ENCODE peak calls at places on chromosome 19, in five cellular contexts. F is activated naive CD8-positive, alpha-beta T cell treated with anti-CD3 and anti-CD28 coated beads, Interleukin-2, amount 50 U/mL, for 24 hours; D is stimulated activated CD4-positive, alpha-beta T cell treated with anti-CD3 and anti-CD28 coated beads, TNF-alpha, amount 100 ng/mL, for 24 hours; Q is lung; X is T-helper 9 cell. B is an unnamed sample.

GRCh38 chr19:31334101-31334848 is 15.0 kb downstream of the TSHZ3 start:
- DNase-seq in F (no peak), D (no peak), Q (no peak), X (no peak), B (no peak)

GRCh38 chr19:10346509-10346908 is 7.1 kb upstream of the ICAM3 start:
- DNase-seq in F (no peak), D (no peak), Q (peak), X (no peak), B (no peak)

GRCh38 chr19:55487884-55488687 is at the start of gene SSC5D:
- DNase-seq in F (no peak), D (no peak), Q (no peak), X (no peak), B (no peak)

GRCh38 chr19:16374436-16374835 is 49.8 kb downstream of the KLF2 start:
- DNase-seq in F (no peak), D (no peak), Q (no peak), X (no peak), B (no peak)

GRCh38 chr19:1173845-1174809 is at the start of gene SBNO2:
- DNase-seq in F (peak), D (peak), Q (peak), X (peak), B (peak)

GRCh38 chr19:46180701-46181385 is 32.8 kb downstream of the IGFL2 start:
- DNase-seq in F (no peak), D (no peak), Q (no peak), X (no peak), B (no peak)

GRCh38 chr19:48502720-48503018 is 9.0 kb downstream of the LMTK3 start:
- DNase-seq in F (no peak), D (no peak), Q (no peak), X (no peak), B (no peak)

GRCh38 chr19:54164369-54165068 is 5.0 kb upstream of the LENG1 start:
- DNase-seq in F (peak), D (peak), Q (peak), X (peak), B (no peak)

GRCh38 chr19:6828698-6829633 is 56.5 kb downstream of the VAV1 start:
- DNase-seq in F (peak), D (no peak), Q (no peak), X (no peak), B (no peak)

GRCh38 chr19:3434630-3435553 is 45.4 kb downstream of the SMIM24 start:
- DNase-seq in F (peak), D (peak), Q (peak), X (peak), B (peak)

GRCh38 chr19:47483200-47483599 is 819 bp downstream of the KPTN start:
- DNase-seq in F (no peak), D (no peak), Q (no peak), X (no peak), B (no peak)

GRCh38 chr19:3551808-3552095 is 5.6 kb downstream of the MFSD12 start:
- DNase-seq in F (no peak), D (no peak), Q (no peak), X (no peak), B (no peak)

GRCh38 chr19:39024875-39025641 is 7.3 kb downstream of the FBXO27 start:
- DNase-seq in F (no peak), D (no peak), Q (no peak), X (no peak), B (no peak)

GRCh38 chr19:51158474-51159129 is 16.5 kb downstream of the SIGLEC7 start:
- DNase-seq in F (peak), D (peak), Q (peak), X (peak), B (peak)

GRCh38 chr19:19661675-19662251 is 1.7 kb downstream of the ATP13A1 start:
- DNase-seq in F (peak), D (no peak), Q (no peak), X (no peak), B (no peak)

GRCh38 chr19:11202488-11203193 is 5.3 kb upstream of the KANK2 start:
- DNase-seq in F (no peak), D (no peak), Q (no peak), X (no peak), B (no peak)

GRCh38 chr19:58038688-58039204 is 4.9 kb downstream of the ZSCAN1 start:
- DNase-seq in F (no peak), D (no peak), Q (no peak), X (no peak), B (no peak)

GRCh38 chr19:35041548-35042055 is at the start of gene HPN:
- DNase-seq in F (no peak), D (no peak), Q (peak), X (no peak), B (no peak)

GRCh38 chr19:30969586-30969985 is 379.6 kb downstream of the TSHZ3 start:
- DNase-seq in F (no peak), D (no peak), Q (no peak), X (no peak), B (no peak)

GRCh38 chr19:38564981-38565685 is 52.6 kb downstream of the MAP4K1 start:
- DNase-seq in F (peak), D (no peak), Q (no peak), X (no peak), B (no peak)

GRCh38 chr19:3608750-3609322 is 2.2 kb upstream of the TBXA2R start:
- DNase-seq in F (no peak), D (no peak), Q (no peak), X (no peak), B (no peak)

GRCh38 chr19:45117167-45117594 is 24.2 kb downstream of the PPP1R37 start:
- DNase-seq in F (peak), D (peak), Q (no peak), X (no peak), B (no peak)

GRCh38 chr19:54515156-54515555 is 12.5 kb downstream of the LAIR2 start:
- DNase-seq in F (no peak), D (no peak), Q (no peak), X (no peak), B (no peak)

GRCh38 chr19:55345818-55346724 is 6.4 kb downstream of the KMT5C start:
- DNase-seq in F (no peak), D (no peak), Q (no peak), X (no peak), B (no peak)

GRCh38 chr19:34998777-34999497 is 1.2 kb upstream of the GRAMD1A start:
- DNase-seq in F (no peak), D (no peak), Q (no peak), X (no peak), B (no peak)

GRCh38 chr19:49427855-49428546 is 2.8 kb downstream of the GFY start:
- DNase-seq in F (no peak), D (no peak), Q (no peak), X (no peak), B (no peak)

GRCh38 chr19:39498262-39499081 is at the start of gene DLL3:
- DNase-seq in F (no peak), D (no peak), Q (no peak), X (no peak), B (no peak)

GRCh38 chr19:54425382-54425723 is 10.1 kb downstream of the TTYH1 start:
- DNase-seq in F (no peak), D (no peak), Q (no peak), X (no peak), B (no peak)

GRCh38 chr19:46909356-46909755 is 48.6 kb downstream of the ARHGAP35 start:
- DNase-seq in F (no peak), D (no peak), Q (no peak), X (no peak), B (no peak)

GRCh38 chr19:40802300-40803169 is 3.5 kb downstream of the EGLN2 start:
- DNase-seq in F (no peak), D (no peak), Q (no peak), X (no peak), B (no peak)

GRCh38 chr19:47266401-47266885 is 8.2 kb upstream of the INAFM1 start:
- DNase-seq in F (no peak), D (no peak), Q (no peak), X (no peak), B (no peak)

B was measured in HTR-8/SVneo.